ENCODE peak calls at places on chromosomes 1 and 21, in eight cellular contexts. One of them, this sample, is unnamed.

GRCh38 chr1:205593967-205594366 is 37.8 kb downstream of the ELK4 start:
- DNase-seq in uterus: no peak
- DNase-seq in Peyer's patch: no peak
- DNase-seq in GM12892: no peak
- DNase-seq in prostate gland: peak
- DNase-seq in ovary: no peak
- DNase-seq in A549: no peak
- DNase-seq in testis: no peak
- DNase-seq in this sample: no peak

GRCh38 chr1:18100493-18101063 is 7.0 kb upstream of the IGSF21 start:
- DNase-seq in ovary: no peak
- DNase-seq in uterus: no peak
- DNase-seq in testis: peak
- DNase-seq in prostate gland: peak
- DNase-seq in GM12892: no peak
- DNase-seq in Peyer's patch: no peak
- DNase-seq in A549: peak
- DNase-seq in this sample: peak

GRCh38 chr1:190193508-190193907 is 284.2 kb downstream of the BRINP3 start:
- DNase-seq in prostate gland: no peak
- DNase-seq in testis: no peak
- DNase-seq in ovary: no peak
- DNase-seq in Peyer's patch: no peak
- DNase-seq in A549: no peak
- DNase-seq in GM12892: no peak
- DNase-seq in uterus: no peak
- DNase-seq in this sample: no peak

GRCh38 chr1:187759934-187760333 is 931.2 kb downstream of the PLA2G4A start:
- DNase-seq in uterus: no peak
- DNase-seq in A549: no peak
- DNase-seq in prostate gland: no peak
- DNase-seq in ovary: no peak
- DNase-seq in testis: no peak
- DNase-seq in Peyer's patch: no peak
- DNase-seq in GM12892: no peak
- DNase-seq in this sample: no peak

GRCh38 chr21:25171438-25171837 is 435.8 kb downstream of the MRPL39 start:
- DNase-seq in testis: no peak
- DNase-seq in ovary: no peak
- DNase-seq in GM12892: no peak
- DNase-seq in prostate gland: no peak
- DNase-seq in uterus: no peak
- DNase-seq in Peyer's patch: no peak
- DNase-seq in A549: no peak
- DNase-seq in this sample: no peak

GRCh38 chr1:160087118-160087662 is 5.9 kb downstream of the KCNJ9 start:
- DNase-seq in Peyer's patch: no peak
- DNase-seq in testis: no peak
- DNase-seq in A549: no peak
- DNase-seq in GM12892: no peak
- DNase-seq in ovary: no peak
- DNase-seq in uterus: no peak
- DNase-seq in prostate gland: no peak
- DNase-seq in this sample: no peak

GRCh38 chr1:36125129-36125991 is at the start of gene COL8A2:
- DNase-seq in Peyer's patch: no peak
- DNase-seq in testis: peak
- DNase-seq in ovary: peak
- DNase-seq in uterus: peak
- DNase-seq in prostate gland: peak
- DNase-seq in A549: no peak
- DNase-seq in GM12892: no peak
- DNase-seq in this sample: no peak

GRCh38 chr1:116825735-116826438 is 71.7 kb downstream of the CD2 start:
- DNase-seq in prostate gland: peak
- DNase-seq in uterus: no peak
- DNase-seq in testis: no peak
- DNase-seq in GM12892: no peak
- DNase-seq in A549: no peak
- DNase-seq in Peyer's patch: peak
- DNase-seq in ovary: no peak
- DNase-seq in this sample: no peak

GRCh38 chr1:201538618-201539551 is at the start of gene NAV1:
- DNase-seq in prostate gland: no peak
- DNase-seq in GM12892: no peak
- DNase-seq in Peyer's patch: peak
- DNase-seq in uterus: peak
- DNase-seq in ovary: peak
- DNase-seq in A549: peak
- DNase-seq in testis: no peak
- DNase-seq in this sample: peak
- TF ChIP-seq POLR2A in prostate gland: peak
- TF ChIP-seq POLR2A in GM12892: no peak
- TF ChIP-seq POLR2A in Peyer's patch: no peak
- TF ChIP-seq POLR2A in uterus: peak
- TF ChIP-seq POLR2A in ovary: peak
- TF ChIP-seq POLR2A in A549: no peak
- TF ChIP-seq POLR2A in testis: no peak
- TF ChIP-seq POLR2A in this sample: peak

DNA sequence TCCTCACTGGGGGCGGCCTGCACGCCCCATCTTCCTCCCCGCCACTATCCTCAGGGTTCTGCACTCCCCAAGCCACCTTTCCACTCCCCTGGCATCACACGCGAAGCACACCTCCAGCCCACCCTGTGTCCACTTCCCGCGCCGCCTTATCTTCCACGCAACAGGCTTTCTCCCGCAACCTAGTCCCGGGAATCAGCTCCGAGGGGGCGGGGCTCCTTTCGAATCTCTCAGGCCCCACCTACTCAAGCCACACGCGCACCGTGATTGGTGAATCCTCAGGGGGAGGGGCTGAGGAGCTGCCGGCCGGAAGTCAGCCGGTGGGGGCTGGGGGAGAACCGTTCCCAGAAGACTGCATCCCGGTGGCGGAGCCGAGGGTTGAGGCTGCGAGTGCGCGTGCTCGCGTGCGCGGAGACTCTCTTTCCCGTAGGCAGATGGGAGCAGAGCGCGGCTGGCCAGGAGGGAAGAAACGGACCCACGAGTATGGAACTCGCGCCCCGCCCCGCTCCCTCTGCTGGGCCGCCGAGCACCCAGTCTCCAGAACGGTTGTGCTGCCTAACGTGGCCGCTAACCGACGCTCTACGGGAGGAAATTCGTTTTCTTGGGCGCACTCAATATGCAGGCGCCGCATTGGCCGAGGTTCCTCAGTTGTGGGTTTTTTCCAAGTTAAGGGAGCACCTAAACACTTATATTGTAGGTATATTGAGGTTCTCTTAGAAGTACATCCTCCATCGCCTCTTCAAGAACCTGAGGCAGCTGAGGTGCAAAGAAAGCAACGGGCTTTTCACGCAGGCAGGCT is at the start of gene PSRC1:
- DNase-seq in Peyer's patch: peak
- DNase-seq in testis: peak
- DNase-seq in A549: peak
- DNase-seq in ovary: peak
- DNase-seq in prostate gland: peak
- DNase-seq in GM12892: peak
- DNase-seq in uterus: peak
- DNase-seq in this sample: peak
- TF ChIP-seq POLR2A in Peyer's patch: peak
- TF ChIP-seq POLR2A in testis: peak
- TF ChIP-seq POLR2A in A549: peak
- TF ChIP-seq POLR2A in ovary: peak
- TF ChIP-seq POLR2A in prostate gland: peak
- TF ChIP-seq POLR2A in GM12892: peak
- TF ChIP-seq POLR2A in uterus: peak
- TF ChIP-seq POLR2A in this sample: peak

DNA sequence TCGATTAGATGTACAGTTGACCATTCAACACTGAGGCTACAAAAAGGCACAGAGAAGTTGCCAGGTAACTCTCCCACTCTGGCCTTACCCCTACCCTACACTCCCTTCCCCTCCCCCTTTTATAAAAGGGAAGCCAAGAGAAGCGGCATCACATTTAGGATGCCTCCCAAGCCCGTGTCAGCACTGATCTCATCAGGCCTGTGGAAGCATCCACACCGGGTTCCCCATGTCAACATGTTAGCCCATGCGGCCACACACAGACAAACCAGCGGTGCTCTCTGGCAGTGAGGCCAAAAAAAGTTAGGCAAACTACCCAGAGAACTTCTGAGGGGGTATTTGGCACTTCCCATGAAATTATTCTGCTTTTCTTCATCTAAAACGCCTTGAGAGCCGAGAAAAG is 29.9 kb downstream of the BCAR3 start:
- DNase-seq in testis: no peak
- DNase-seq in prostate gland: no peak
- DNase-seq in A549: no peak
- DNase-seq in Peyer's patch: no peak
- DNase-seq in uterus: no peak
- DNase-seq in ovary: no peak
- DNase-seq in GM12892: no peak
- DNase-seq in this sample: no peak
- TF ChIP-seq POLR2A in testis: no peak
- TF ChIP-seq POLR2A in prostate gland: no peak
- TF ChIP-seq POLR2A in A549: no peak
- TF ChIP-seq POLR2A in Peyer's patch: no peak
- TF ChIP-seq POLR2A in uterus: no peak
- TF ChIP-seq POLR2A in ovary: no peak
- TF ChIP-seq POLR2A in GM12892: no peak
- TF ChIP-seq POLR2A in this sample: no peak

DNA sequence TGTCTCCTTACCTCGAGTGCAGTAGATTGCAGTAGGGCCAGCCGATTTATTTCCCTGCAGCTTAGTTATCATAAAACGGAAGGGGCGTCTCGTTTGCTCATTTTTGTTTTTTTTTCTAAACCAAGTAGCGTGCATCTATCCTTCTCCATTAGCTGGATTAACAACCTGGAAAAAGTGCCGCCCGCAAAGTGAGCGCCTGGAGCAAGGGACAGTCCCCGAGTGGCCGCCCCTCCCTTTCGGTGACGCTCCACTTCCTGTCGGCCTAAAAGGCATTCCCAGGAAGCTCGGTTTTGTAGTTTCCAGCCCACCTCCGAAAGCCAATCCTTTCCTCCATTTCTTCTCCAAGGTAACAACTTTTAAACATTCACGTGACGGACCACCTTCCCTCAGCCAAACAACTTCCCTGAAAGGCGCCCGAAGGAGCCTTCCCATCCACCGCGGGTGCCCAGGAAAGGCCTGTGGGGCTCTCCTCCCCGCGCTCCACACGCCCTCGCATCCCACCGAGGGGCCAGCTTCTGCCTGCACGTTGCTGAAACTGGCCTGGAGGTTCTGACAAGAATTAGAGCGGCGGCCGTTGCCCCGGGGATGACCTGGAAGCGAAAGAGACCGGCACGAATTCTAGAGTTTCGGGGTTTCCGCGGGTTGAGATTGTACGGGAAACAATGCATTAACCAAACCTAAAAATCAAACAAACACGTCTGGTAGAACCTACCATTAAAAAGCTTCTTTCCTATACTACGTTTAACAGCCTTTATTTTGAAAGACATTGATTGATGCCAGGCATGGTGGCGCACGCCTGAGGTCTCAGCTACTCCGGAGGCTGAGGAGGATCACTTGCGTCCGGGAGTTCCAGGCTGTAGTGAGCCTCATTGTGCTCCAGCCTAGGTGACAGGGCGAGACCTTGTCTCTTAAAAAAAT is at the start of gene EXTL2:
- DNase-seq in GM12892: peak
- DNase-seq in Peyer's patch: peak
- DNase-seq in A549: peak
- DNase-seq in ovary: peak
- DNase-seq in prostate gland: peak
- DNase-seq in uterus: peak
- DNase-seq in testis: peak
- DNase-seq in this sample: peak
- TF ChIP-seq POLR2A in GM12892: no peak
- TF ChIP-seq POLR2A in Peyer's patch: peak
- TF ChIP-seq POLR2A in A549: peak
- TF ChIP-seq POLR2A in ovary: peak
- TF ChIP-seq POLR2A in prostate gland: peak
- TF ChIP-seq POLR2A in uterus: peak
- TF ChIP-seq POLR2A in testis: no peak
- TF ChIP-seq POLR2A in this sample: peak

DNA sequence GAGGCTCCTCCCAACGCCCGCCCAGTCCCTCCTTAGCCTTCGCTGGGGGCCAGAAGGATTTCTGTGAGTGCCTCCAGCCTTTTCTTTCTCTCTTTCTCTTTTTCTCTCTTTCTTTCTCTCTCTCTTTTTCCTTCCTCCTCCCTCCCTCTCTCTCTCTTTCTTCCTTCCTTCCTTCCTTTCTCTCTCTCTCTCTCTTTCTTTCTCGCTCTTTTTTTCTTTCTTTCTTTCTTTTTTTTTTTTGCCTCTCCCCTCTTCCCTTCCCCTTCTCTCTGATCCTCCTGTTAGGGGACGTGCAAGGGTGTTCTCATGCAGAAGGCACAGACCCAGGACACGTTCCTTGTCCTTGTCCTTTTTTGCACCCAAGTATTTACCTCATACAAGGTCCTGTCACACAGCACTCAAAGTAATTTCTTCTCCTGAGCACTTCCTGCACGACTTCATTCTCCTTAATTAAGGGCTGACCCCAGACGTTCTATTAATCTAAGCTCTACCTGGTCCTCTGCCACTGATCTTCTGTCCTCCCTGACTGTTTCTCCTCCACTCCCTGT is 324 bp upstream of the PCNX2 start:
- DNase-seq in Peyer's patch: no peak
- DNase-seq in prostate gland: no peak
- DNase-seq in uterus: peak
- DNase-seq in GM12892: no peak
- DNase-seq in ovary: no peak
- DNase-seq in A549: no peak
- DNase-seq in testis: no peak
- DNase-seq in this sample: no peak
- TF ChIP-seq POLR2A in Peyer's patch: no peak
- TF ChIP-seq POLR2A in prostate gland: no peak
- TF ChIP-seq POLR2A in uterus: no peak
- TF ChIP-seq POLR2A in GM12892: no peak
- TF ChIP-seq POLR2A in ovary: no peak
- TF ChIP-seq POLR2A in A549: no peak
- TF ChIP-seq POLR2A in testis: no peak
- TF ChIP-seq POLR2A in this sample: no peak

This sample was measured in H54.